ENCODE peak calls at places on chromosome 21, in ten cellular contexts. One of them, this sample, is unnamed.

GRCh38 chr21:31117046-31117916 is 79.0 kb upstream of the KRTAP19-8 start:
- DNase-seq in sigmoid colon: no peak
- DNase-seq in foreskin fibroblast: peak
- DNase-seq in esophagus muscularis mucosa: peak
- DNase-seq in heart left ventricle: no peak
- DNase-seq in choroid plexus epithelial cell: peak
- DNase-seq in dorsolateral prefrontal cortex: no peak
- DNase-seq in MM.1S: no peak
- DNase-seq in ascending aorta: no peak
- DNase-seq in lower lobe of right lung: no peak
- DNase-seq in this sample: peak

GRCh38 chr21:14632359-14632758 is 86.2 kb upstream of the SAMSN1 start:
- DNase-seq in sigmoid colon: no peak
- DNase-seq in foreskin fibroblast: no peak
- DNase-seq in esophagus muscularis mucosa: no peak
- DNase-seq in heart left ventricle: no peak
- DNase-seq in choroid plexus epithelial cell: no peak
- DNase-seq in dorsolateral prefrontal cortex: no peak
- DNase-seq in MM.1S: no peak
- DNase-seq in ascending aorta: no peak
- DNase-seq in lower lobe of right lung: no peak
- DNase-seq in this sample: no peak

GRCh38 chr21:35275776-35276175 is 226.7 kb upstream of the RUNX1 start:
- DNase-seq in sigmoid colon: no peak
- DNase-seq in foreskin fibroblast: no peak
- DNase-seq in esophagus muscularis mucosa: no peak
- DNase-seq in heart left ventricle: no peak
- DNase-seq in choroid plexus epithelial cell: no peak
- DNase-seq in dorsolateral prefrontal cortex: no peak
- DNase-seq in MM.1S: no peak
- DNase-seq in ascending aorta: no peak
- DNase-seq in lower lobe of right lung: no peak
- DNase-seq in this sample: no peak

GRCh38 chr21:35583566-35584216 is 476.6 kb downstream of the SETD4 start:
- DNase-seq in sigmoid colon: no peak
- DNase-seq in foreskin fibroblast: peak
- DNase-seq in esophagus muscularis mucosa: no peak
- DNase-seq in heart left ventricle: no peak
- DNase-seq in choroid plexus epithelial cell: no peak
- DNase-seq in dorsolateral prefrontal cortex: no peak
- DNase-seq in MM.1S: no peak
- DNase-seq in ascending aorta: no peak
- DNase-seq in lower lobe of right lung: no peak
- DNase-seq in this sample: no peak

GRCh38 chr21:39189857-39190604 is 6.8 kb upstream of the PSMG1 start:
- DNase-seq in sigmoid colon: no peak
- DNase-seq in foreskin fibroblast: peak
- DNase-seq in esophagus muscularis mucosa: no peak
- DNase-seq in heart left ventricle: no peak
- DNase-seq in choroid plexus epithelial cell: peak
- DNase-seq in dorsolateral prefrontal cortex: no peak
- DNase-seq in MM.1S: no peak
- DNase-seq in ascending aorta: no peak
- DNase-seq in lower lobe of right lung: no peak
- DNase-seq in this sample: peak

GRCh38 chr21:17726047-17726446 is 93.1 kb downstream of the C21orf91 start:
- DNase-seq in sigmoid colon: no peak
- DNase-seq in foreskin fibroblast: no peak
- DNase-seq in esophagus muscularis mucosa: no peak
- DNase-seq in heart left ventricle: no peak
- DNase-seq in choroid plexus epithelial cell: peak
- DNase-seq in dorsolateral prefrontal cortex: no peak
- DNase-seq in MM.1S: no peak
- DNase-seq in ascending aorta: no peak
- DNase-seq in lower lobe of right lung: no peak
- DNase-seq in this sample: peak

GRCh38 chr21:45524756-45525152 is 17.5 kb downstream of the SLC19A1 start:
- DNase-seq in sigmoid colon: peak
- DNase-seq in foreskin fibroblast: no peak
- DNase-seq in esophagus muscularis mucosa: no peak
- DNase-seq in heart left ventricle: no peak
- DNase-seq in choroid plexus epithelial cell: no peak
- DNase-seq in dorsolateral prefrontal cortex: no peak
- DNase-seq in MM.1S: no peak
- DNase-seq in ascending aorta: no peak
- DNase-seq in lower lobe of right lung: peak
- DNase-seq in this sample: no peak

GRCh38 chr21:42505090-42505726 is 8.4 kb upstream of the SLC37A1 start:
- DNase-seq in sigmoid colon: no peak
- DNase-seq in foreskin fibroblast: no peak
- DNase-seq in esophagus muscularis mucosa: no peak
- DNase-seq in heart left ventricle: no peak
- DNase-seq in choroid plexus epithelial cell: no peak
- DNase-seq in dorsolateral prefrontal cortex: no peak
- DNase-seq in MM.1S: no peak
- DNase-seq in ascending aorta: no peak
- DNase-seq in lower lobe of right lung: no peak
- DNase-seq in this sample: no peak

GRCh38 chr21:44337941-44338895 is 972 bp downstream of the CFAP410 start:
- DNase-seq in sigmoid colon: peak
- DNase-seq in foreskin fibroblast: peak
- DNase-seq in esophagus muscularis mucosa: no peak
- DNase-seq in heart left ventricle: peak
- DNase-seq in choroid plexus epithelial cell: peak
- DNase-seq in dorsolateral prefrontal cortex: peak
- DNase-seq in MM.1S: peak
- DNase-seq in ascending aorta: no peak
- DNase-seq in lower lobe of right lung: peak
- DNase-seq in this sample: peak

DNA sequence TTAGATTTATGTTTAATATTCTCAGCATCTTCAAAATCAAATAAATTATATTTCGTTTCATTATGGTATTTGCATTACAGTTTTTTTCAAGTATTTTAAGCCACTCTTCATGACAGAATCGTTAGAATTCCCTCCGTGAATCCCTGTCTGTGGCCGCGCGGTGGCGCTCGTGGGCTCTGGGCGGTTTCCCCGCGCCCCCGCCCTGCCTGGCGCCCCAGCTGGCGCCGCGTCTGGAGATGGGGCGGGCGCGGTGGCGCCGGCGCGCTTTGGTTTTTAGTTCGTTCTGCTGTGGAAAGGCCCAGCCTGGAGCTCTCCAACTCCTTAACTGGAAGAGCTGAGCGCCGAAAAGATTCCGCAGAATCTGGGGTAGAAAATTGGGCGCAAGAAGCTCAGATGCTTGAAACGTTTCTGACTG is 25.7 kb downstream of the PRMT2 start:
- DNase-seq in sigmoid colon: peak
- DNase-seq in foreskin fibroblast: peak
- DNase-seq in esophagus muscularis mucosa: no peak
- DNase-seq in heart left ventricle: peak
- DNase-seq in choroid plexus epithelial cell: peak
- DNase-seq in dorsolateral prefrontal cortex: peak
- DNase-seq in MM.1S: peak
- DNase-seq in ascending aorta: no peak
- DNase-seq in lower lobe of right lung: peak
- DNase-seq in this sample: peak
- H3K4me3 ChIP-seq in sigmoid colon: peak
- H3K4me3 ChIP-seq in foreskin fibroblast: no peak
- H3K4me3 ChIP-seq in esophagus muscularis mucosa: peak
- H3K4me3 ChIP-seq in heart left ventricle: peak
- H3K4me3 ChIP-seq in choroid plexus epithelial cell: peak
- H3K4me3 ChIP-seq in dorsolateral prefrontal cortex: peak
- H3K4me3 ChIP-seq in MM.1S: no peak
- H3K4me3 ChIP-seq in ascending aorta: peak
- H3K4me3 ChIP-seq in lower lobe of right lung: peak
- H3K4me3 ChIP-seq in this sample: no peak

GRCh38 chr21:33858672-33859372 is 56.8 kb downstream of the ATP5PO start:
- DNase-seq in sigmoid colon: peak
- DNase-seq in foreskin fibroblast: no peak
- DNase-seq in esophagus muscularis mucosa: no peak
- DNase-seq in heart left ventricle: no peak
- DNase-seq in choroid plexus epithelial cell: no peak
- DNase-seq in dorsolateral prefrontal cortex: no peak
- DNase-seq in MM.1S: no peak
- DNase-seq in ascending aorta: no peak
- DNase-seq in lower lobe of right lung: no peak
- DNase-seq in this sample: no peak

GRCh38 chr21:33859373-33860102 is 56.1 kb downstream of the ATP5PO start:
- DNase-seq in sigmoid colon: no peak
- DNase-seq in foreskin fibroblast: no peak
- DNase-seq in esophagus muscularis mucosa: no peak
- DNase-seq in heart left ventricle: no peak
- DNase-seq in choroid plexus epithelial cell: no peak
- DNase-seq in dorsolateral prefrontal cortex: no peak
- DNase-seq in MM.1S: no peak
- DNase-seq in ascending aorta: no peak
- DNase-seq in lower lobe of right lung: no peak
- DNase-seq in this sample: no peak

GRCh38 chr21:33860332-33860879 is 55.2 kb downstream of the ATP5PO start:
- DNase-seq in sigmoid colon: no peak
- DNase-seq in foreskin fibroblast: no peak
- DNase-seq in esophagus muscularis mucosa: no peak
- DNase-seq in heart left ventricle: no peak
- DNase-seq in choroid plexus epithelial cell: no peak
- DNase-seq in dorsolateral prefrontal cortex: no peak
- DNase-seq in MM.1S: no peak
- DNase-seq in ascending aorta: no peak
- DNase-seq in lower lobe of right lung: no peak
- DNase-seq in this sample: no peak

GRCh38 chr21:33864150-33864549 is 51.5 kb downstream of the ATP5PO start:
- DNase-seq in sigmoid colon: no peak
- DNase-seq in foreskin fibroblast: no peak
- DNase-seq in esophagus muscularis mucosa: no peak
- DNase-seq in heart left ventricle: no peak
- DNase-seq in choroid plexus epithelial cell: no peak
- DNase-seq in dorsolateral prefrontal cortex: no peak
- DNase-seq in MM.1S: no peak
- DNase-seq in ascending aorta: no peak
- DNase-seq in lower lobe of right lung: no peak
- DNase-seq in this sample: no peak

GRCh38 chr21:33861125-33861524 is 54.5 kb downstream of the ATP5PO start:
- DNase-seq in sigmoid colon: no peak
- DNase-seq in foreskin fibroblast: no peak
- DNase-seq in esophagus muscularis mucosa: no peak
- DNase-seq in heart left ventricle: no peak
- DNase-seq in choroid plexus epithelial cell: no peak
- DNase-seq in dorsolateral prefrontal cortex: no peak
- DNase-seq in MM.1S: no peak
- DNase-seq in ascending aorta: no peak
- DNase-seq in lower lobe of right lung: no peak
- DNase-seq in this sample: no peak
- TF ChIP-seq CTCF in sigmoid colon: no peak
- TF ChIP-seq CTCF in foreskin fibroblast: no peak
- TF ChIP-seq CTCF in esophagus muscularis mucosa: no peak
- TF ChIP-seq CTCF in heart left ventricle: no peak
- TF ChIP-seq CTCF in choroid plexus epithelial cell: no peak
- TF ChIP-seq CTCF in dorsolateral prefrontal cortex: no peak
- TF ChIP-seq CTCF in MM.1S: no peak
- TF ChIP-seq CTCF in ascending aorta: no peak
- TF ChIP-seq CTCF in lower lobe of right lung: no peak
- TF ChIP-seq CTCF in this sample: no peak

GRCh38 chr21:21929228-21929627 is 931.0 kb downstream of the NCAM2 start:
- DNase-seq in sigmoid colon: no peak
- DNase-seq in foreskin fibroblast: no peak
- DNase-seq in esophagus muscularis mucosa: no peak
- DNase-seq in heart left ventricle: no peak
- DNase-seq in choroid plexus epithelial cell: no peak
- DNase-seq in dorsolateral prefrontal cortex: no peak
- DNase-seq in MM.1S: no peak
- DNase-seq in ascending aorta: no peak
- DNase-seq in lower lobe of right lung: no peak
- DNase-seq in this sample: no peak
- H3K4me3 ChIP-seq in sigmoid colon: no peak
- H3K4me3 ChIP-seq in foreskin fibroblast: no peak
- H3K4me3 ChIP-seq in esophagus muscularis mucosa: no peak
- H3K4me3 ChIP-seq in heart left ventricle: no peak
- H3K4me3 ChIP-seq in choroid plexus epithelial cell: no peak
- H3K4me3 ChIP-seq in dorsolateral prefrontal cortex: no peak
- H3K4me3 ChIP-seq in MM.1S: no peak
- H3K4me3 ChIP-seq in ascending aorta: no peak
- H3K4me3 ChIP-seq in lower lobe of right lung: no peak
- H3K4me3 ChIP-seq in this sample: no peak

GRCh38 chr21:26093094-26093493 is 77.5 kb downstream of the APP start:
- DNase-seq in sigmoid colon: no peak
- DNase-seq in foreskin fibroblast: peak
- DNase-seq in esophagus muscularis mucosa: no peak
- DNase-seq in heart left ventricle: no peak
- DNase-seq in choroid plexus epithelial cell: no peak
- DNase-seq in dorsolateral prefrontal cortex: no peak
- DNase-seq in MM.1S: no peak
- DNase-seq in ascending aorta: no peak
- DNase-seq in lower lobe of right lung: no peak
- DNase-seq in this sample: peak

GRCh38 chr21:26087223-26087918 is 83.2 kb downstream of the APP start:
- DNase-seq in sigmoid colon: no peak
- DNase-seq in foreskin fibroblast: no peak
- DNase-seq in esophagus muscularis mucosa: no peak
- DNase-seq in heart left ventricle: no peak
- DNase-seq in choroid plexus epithelial cell: no peak
- DNase-seq in dorsolateral prefrontal cortex: no peak
- DNase-seq in MM.1S: no peak
- DNase-seq in ascending aorta: no peak
- DNase-seq in lower lobe of right lung: no peak
- DNase-seq in this sample: no peak

GRCh38 chr21:26089730-26090129 is 80.8 kb downstream of the APP start:
- DNase-seq in sigmoid colon: no peak
- DNase-seq in foreskin fibroblast: no peak
- DNase-seq in esophagus muscularis mucosa: no peak
- DNase-seq in heart left ventricle: no peak
- DNase-seq in choroid plexus epithelial cell: no peak
- DNase-seq in dorsolateral prefrontal cortex: no peak
- DNase-seq in MM.1S: no peak
- DNase-seq in ascending aorta: no peak
- DNase-seq in lower lobe of right lung: no peak
- DNase-seq in this sample: no peak

GRCh38 chr21:26095131-26095530 is 75.4 kb downstream of the APP start:
- DNase-seq in sigmoid colon: no peak
- DNase-seq in foreskin fibroblast: no peak
- DNase-seq in esophagus muscularis mucosa: no peak
- DNase-seq in heart left ventricle: no peak
- DNase-seq in choroid plexus epithelial cell: no peak
- DNase-seq in dorsolateral prefrontal cortex: no peak
- DNase-seq in MM.1S: no peak
- DNase-seq in ascending aorta: no peak
- DNase-seq in lower lobe of right lung: no peak
- DNase-seq in this sample: peak

GRCh38 chr21:26091480-26092018 is 79.0 kb downstream of the APP start:
- DNase-seq in sigmoid colon: no peak
- DNase-seq in foreskin fibroblast: no peak
- DNase-seq in esophagus muscularis mucosa: no peak
- DNase-seq in heart left ventricle: no peak
- DNase-seq in choroid plexus epithelial cell: no peak
- DNase-seq in dorsolateral prefrontal cortex: no peak
- DNase-seq in MM.1S: no peak
- DNase-seq in ascending aorta: no peak
- DNase-seq in lower lobe of right lung: no peak
- DNase-seq in this sample: no peak
- TF ChIP-seq CTCF in sigmoid colon: no peak
- TF ChIP-seq CTCF in foreskin fibroblast: no peak
- TF ChIP-seq CTCF in esophagus muscularis mucosa: no peak
- TF ChIP-seq CTCF in heart left ventricle: no peak
- TF ChIP-seq CTCF in choroid plexus epithelial cell: peak
- TF ChIP-seq CTCF in dorsolateral prefrontal cortex: no peak
- TF ChIP-seq CTCF in MM.1S: no peak
- TF ChIP-seq CTCF in ascending aorta: no peak
- TF ChIP-seq CTCF in lower lobe of right lung: no peak
- TF ChIP-seq CTCF in this sample: no peak

GRCh38 chr21:37001446-37001845 is 5.1 kb upstream of the RIPPLY3 start:
- DNase-seq in sigmoid colon: no peak
- DNase-seq in foreskin fibroblast: peak
- DNase-seq in esophagus muscularis mucosa: no peak
- DNase-seq in heart left ventricle: no peak
- DNase-seq in choroid plexus epithelial cell: peak
- DNase-seq in dorsolateral prefrontal cortex: no peak
- DNase-seq in MM.1S: no peak
- DNase-seq in ascending aorta: no peak
- DNase-seq in lower lobe of right lung: no peak
- DNase-seq in this sample: no peak
- H3K4me3 ChIP-seq in sigmoid colon: no peak
- H3K4me3 ChIP-seq in foreskin fibroblast: no peak
- H3K4me3 ChIP-seq in esophagus muscularis mucosa: no peak
- H3K4me3 ChIP-seq in heart left ventricle: no peak
- H3K4me3 ChIP-seq in choroid plexus epithelial cell: no peak
- H3K4me3 ChIP-seq in dorsolateral prefrontal cortex: no peak
- H3K4me3 ChIP-seq in MM.1S: no peak
- H3K4me3 ChIP-seq in ascending aorta: no peak
- H3K4me3 ChIP-seq in lower lobe of right lung: no peak
- H3K4me3 ChIP-seq in this sample: no peak